ENCODE peak calls at places on chromosomes 7 and 10, in ten cellular contexts. F is lung, H is GM12878, V is tibial artery, X is AG09309, N is uterus, O is prostate gland, S is PC-3, R is HCT116, Y is tibial nerve. Q is an unnamed sample.

GRCh38 chr7:75546272-75547015 is 54.3 kb downstream of the SPDYE5 start:
- DNase-seq in V (no peak), X (no peak), F (no peak), R (no peak), S (no peak), O (no peak), N (no peak), Y (no peak), H (no peak), Q (no peak)

GRCh38 chr10:76962851-76963250 is 674.8 kb downstream of the KCNMA1 start:
- DNase-seq in X (peak), Y (no peak), N (no peak), V (no peak), O (no peak), S (no peak), H (no peak), F (no peak), R (no peak), Q (no peak)

GRCh38 chr10:122492955-122493597 is 31.7 kb downstream of the HTRA1 start:
- DNase-seq in O (no peak), R (no peak), Y (no peak), F (no peak), N (peak), V (peak), S (no peak), H (no peak), X (peak), Q (no peak)

GRCh38 chr7:88759216-88759955 is at the start of gene ZNF804B:
- DNase-seq in R (no peak), O (peak), Y (no peak), H (no peak), X (no peak), S (no peak), V (no peak), F (no peak), N (no peak), Q (no peak)

GRCh38 chr10:110456046-110456445 is 41.7 kb upstream of the DUSP5 start:
- DNase-seq in O (no peak), R (no peak), S (peak), F (no peak), H (no peak), Y (no peak), X (no peak), V (no peak), N (no peak), Q (no peak)

GRCh38 chr7:27142562-27143021 is 889 bp downstream of the HOXA5 start:
- DNase-seq in R (no peak), F (no peak), S (no peak), Y (no peak), X (no peak), N (no peak), V (peak), O (no peak), H (no peak), Q (no peak)

GRCh38 chr7:150514748-150515222 is at the start of gene GIMAP7:
- DNase-seq in S (no peak), O (no peak), H (peak), N (no peak), X (no peak), F (no peak), R (no peak), Y (no peak), V (no peak), Q (peak)

GRCh38 chr10:47241256-47241655 is 58.7 kb upstream of the GDF10 start:
- DNase-seq in S (no peak), N (no peak), X (no peak), Y (no peak), F (no peak), V (no peak), O (no peak), H (no peak), R (no peak), Q (no peak)

GRCh38 chr10:110141185-110141584 is 66.2 kb upstream of the MXI1 start:
- DNase-seq in S (peak), Y (no peak), X (peak), V (no peak), F (no peak), N (no peak), O (no peak), R (no peak), H (no peak), Q (no peak)

GRCh38 chr10:93080350-93081046 is 6.8 kb downstream of the CYP26A1 start:
- DNase-seq in S (peak), N (no peak), X (peak), V (no peak), Y (no peak), O (no peak), F (peak), H (no peak), R (peak), Q (peak)

GRCh38 chr10:12050528-12050927 is 7.9 kb upstream of the UPF2 start:
- DNase-seq in Y (no peak), H (no peak), N (no peak), F (no peak), X (no peak), S (no peak), R (no peak), O (no peak), V (no peak), Q (no peak)

GRCh38 chr7:98626393-98627061 is 9.4 kb downstream of the NPTX2 start:
- DNase-seq in V (no peak), H (no peak), F (no peak), O (no peak), R (no peak), N (no peak), X (no peak), Y (no peak), S (no peak), Q (no peak)

GRCh38 chr7:74515276-74515675 is 61.6 kb downstream of the GTF2IRD1 start:
- DNase-seq in V (no peak), X (no peak), F (no peak), N (no peak), H (no peak), S (no peak), Y (no peak), O (no peak), R (no peak), Q (no peak)

GRCh38 chr7:138816650-138817049 is 18.7 kb upstream of the ATP6V0A4 start:
- DNase-seq in V (no peak), N (no peak), F (no peak), O (no peak), H (no peak), Y (no peak), X (no peak), R (no peak), S (no peak), Q (peak)

GRCh38 chr10:20670569-20670968 is 226.5 kb downstream of the NEBL start:
- DNase-seq in Y (no peak), O (no peak), V (no peak), H (no peak), S (no peak), R (no peak), N (no peak), F (no peak), X (no peak), Q (no peak)

GRCh38 chr10:7856685-7857084 is 38.4 kb downstream of the TAF3 start:
- DNase-seq in Y (no peak), S (no peak), H (no peak), F (no peak), O (no peak), V (no peak), X (no peak), N (no peak), R (no peak), Q (no peak)

GRCh38 chr10:71529203-71529537 is 132.4 kb downstream of the CDH23 start:
- DNase-seq in R (no peak), N (no peak), O (no peak), S (no peak), Y (no peak), F (no peak), X (no peak), H (no peak), V (no peak), Q (no peak)

GRCh38 chr7:100584677-100585510 is 1.0 kb downstream of the LRCH4 start:
- DNase-seq in Y (no peak), F (peak), S (peak), O (no peak), N (peak), X (peak), V (no peak), H (no peak), R (no peak), Q (no peak)

GRCh38 chr10:113425596-113425995 is 127.3 kb upstream of the HABP2 start:
- DNase-seq in F (no peak), O (no peak), H (no peak), V (no peak), X (no peak), N (no peak), R (no peak), S (peak), Y (no peak), Q (no peak)

GRCh38 chr7:26153246-26153822 is 1.3 kb downstream of the NFE2L3 start:
- DNase-seq in S (peak), Y (no peak), F (no peak), H (no peak), N (no peak), V (no peak), O (no peak), R (no peak), X (no peak), Q (peak)

GRCh38 chr7:36521911-36522310 is 132.2 kb downstream of the ANLN start:
- DNase-seq in F (no peak), R (no peak), N (no peak), V (no peak), Y (no peak), H (no peak), O (no peak), S (no peak), X (no peak), Q (no peak)

GRCh38 chr7:22625251-22625650 is 101.7 kb upstream of the IL6 start:
- DNase-seq in N (no peak), H (no peak), R (no peak), Y (no peak), S (no peak), F (no peak), V (no peak), O (no peak), X (no peak), Q (no peak)

GRCh38 chr7:105345003-105345402 is 43.7 kb downstream of the SRPK2 start:
- DNase-seq in Y (no peak), O (no peak), R (no peak), N (no peak), X (no peak), S (no peak), H (no peak), F (no peak), V (no peak), Q (no peak)

GRCh38 chr10:21406595-21407218 is 118.8 kb downstream of the SKIDA1 start:
- DNase-seq in F (no peak), V (no peak), X (peak), S (no peak), H (no peak), O (no peak), N (no peak), R (no peak), Y (no peak), Q (peak)

DNA sequence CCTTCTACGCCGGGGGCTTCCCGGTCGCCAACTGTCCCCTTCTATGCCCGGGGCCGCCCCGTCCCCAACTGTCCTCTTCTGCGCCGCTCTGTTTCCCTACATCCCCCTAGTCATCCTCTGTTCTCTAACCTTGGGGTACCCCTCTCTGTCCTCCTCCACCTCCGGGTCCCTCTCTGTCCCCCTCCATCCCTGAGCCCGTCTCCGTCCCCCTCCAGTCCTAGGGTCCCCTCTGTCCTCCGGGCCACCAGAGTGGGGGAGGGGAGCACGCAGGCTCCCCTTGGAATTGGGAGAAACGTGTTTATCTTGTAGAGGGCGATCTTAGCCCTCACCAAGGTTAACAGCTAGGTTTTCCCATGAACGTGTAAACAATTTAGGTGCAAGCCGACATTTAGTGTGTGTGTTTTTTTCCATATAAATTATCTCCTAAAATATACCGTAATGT is 861 bp upstream of the KLF6 start:
- DNase-seq in N (peak), O (no peak), S (no peak), R (no peak), X (no peak), V (no peak), Y (no peak), H (no peak), F (no peak), Q (peak)
- TF ChIP-seq CTCF in N (no peak), O (no peak), S (no peak), R (no peak), X (no peak), V (no peak), Y (no peak), H (no peak), F (no peak), Q (no peak)

GRCh38 chr10:22611425-22612111 is 102.8 kb downstream of the PIP4K2A start:
- DNase-seq in Y (no peak), O (no peak), R (no peak), V (no peak), S (no peak), F (no peak), N (no peak), H (peak), X (no peak), Q (peak)

GRCh38 chr10:22612316-22612715 is 102.1 kb downstream of the PIP4K2A start:
- DNase-seq in V (no peak), F (no peak), N (no peak), R (no peak), X (no peak), S (no peak), Y (no peak), H (no peak), O (no peak), Q (no peak)

GRCh38 chr10:22607261-22607660 is 107.1 kb downstream of the PIP4K2A start:
- DNase-seq in S (no peak), V (no peak), Y (no peak), X (no peak), H (no peak), N (no peak), O (no peak), R (no peak), F (no peak), Q (peak)

GRCh38 chr10:22610595-22610994 is 103.8 kb downstream of the PIP4K2A start:
- DNase-seq in H (no peak), N (no peak), R (no peak), Y (no peak), S (no peak), F (no peak), X (no peak), O (no peak), V (no peak), Q (no peak)

GRCh38 chr10:22609719-22610118 is 104.7 kb downstream of the PIP4K2A start:
- DNase-seq in R (no peak), F (no peak), V (no peak), O (no peak), X (no peak), N (no peak), Y (no peak), S (no peak), H (no peak), Q (no peak)
- H3K4me3 ChIP-seq in R (no peak), F (no peak), V (no peak), O (no peak), X (no peak), N (no peak), Y (no peak), S (no peak), H (no peak), Q (no peak)

DNA sequence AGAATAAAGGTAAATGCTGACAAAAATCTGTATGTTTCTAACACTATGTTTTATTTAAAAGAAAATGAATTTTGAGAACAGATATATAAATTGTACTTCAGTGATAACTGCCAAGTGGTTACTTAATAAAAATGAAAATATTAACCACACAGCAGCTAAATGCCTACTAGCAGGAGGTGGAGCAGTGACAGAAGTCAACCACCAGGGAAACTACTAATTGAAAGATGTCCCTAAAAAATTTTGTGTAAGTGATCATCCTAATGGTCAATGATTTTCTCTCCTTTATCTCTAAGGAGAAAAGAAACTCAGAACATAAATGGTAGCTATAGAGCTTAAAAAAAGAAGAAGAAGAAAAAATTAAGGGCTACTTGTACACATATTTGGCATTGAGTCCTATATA is 22.9 kb downstream of the WNT16 start:
- DNase-seq in H (no peak), R (no peak), S (no peak), N (no peak), Y (no peak), F (no peak), V (no peak), X (no peak), O (no peak), Q (no peak)
- TF ChIP-seq CTCF in H (no peak), R (peak), S (peak), N (no peak), Y (no peak), F (no peak), V (no peak), X (no peak), O (no peak), Q (no peak)

DNA sequence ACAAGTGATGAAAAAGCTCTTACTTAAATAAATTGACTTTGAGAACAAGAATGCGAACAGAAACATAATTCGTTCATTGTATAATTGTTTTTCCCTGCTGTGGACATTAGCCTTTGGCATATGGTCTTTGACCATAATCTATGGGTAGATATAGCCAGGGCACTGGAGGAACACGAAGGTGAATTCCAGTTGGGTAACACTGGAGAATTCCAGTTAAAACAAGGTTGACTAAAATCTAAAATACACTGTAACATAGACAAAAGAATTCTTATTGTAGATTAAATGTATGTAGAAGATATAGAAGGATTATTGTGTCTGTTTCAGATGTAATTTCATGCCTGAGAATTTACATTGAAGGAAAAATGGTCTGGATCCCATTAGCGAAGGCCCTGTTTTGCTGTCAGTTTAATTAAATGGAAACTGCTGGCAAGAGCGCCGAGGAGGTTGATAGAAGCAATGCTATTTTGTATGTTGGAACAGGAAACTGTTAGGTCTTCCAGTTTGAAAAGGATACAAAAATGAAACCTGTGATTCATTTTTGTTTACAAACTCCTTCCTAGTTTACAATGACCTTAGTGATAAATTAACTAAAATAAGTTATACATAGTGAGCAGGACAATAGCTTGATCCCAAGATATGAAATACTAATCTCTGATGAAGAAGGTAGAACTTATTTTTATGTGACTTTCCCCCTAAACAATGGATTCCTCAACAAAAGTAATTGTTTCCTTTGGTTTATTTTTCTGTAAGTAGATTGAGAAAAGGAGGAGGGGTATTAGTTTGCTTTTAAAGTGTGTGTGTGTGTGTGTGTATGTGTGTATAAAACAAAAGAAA is 68.9 kb downstream of the ARID5B start:
- DNase-seq in X (no peak), R (no peak), S (no peak), N (peak), H (no peak), V (no peak), O (no peak), Y (no peak), F (no peak), Q (no peak)
- H3K4me3 ChIP-seq in X (no peak), R (no peak), S (no peak), N (no peak), H (no peak), V (no peak), O (no peak), Y (no peak), F (no peak), Q (no peak)

DNA sequence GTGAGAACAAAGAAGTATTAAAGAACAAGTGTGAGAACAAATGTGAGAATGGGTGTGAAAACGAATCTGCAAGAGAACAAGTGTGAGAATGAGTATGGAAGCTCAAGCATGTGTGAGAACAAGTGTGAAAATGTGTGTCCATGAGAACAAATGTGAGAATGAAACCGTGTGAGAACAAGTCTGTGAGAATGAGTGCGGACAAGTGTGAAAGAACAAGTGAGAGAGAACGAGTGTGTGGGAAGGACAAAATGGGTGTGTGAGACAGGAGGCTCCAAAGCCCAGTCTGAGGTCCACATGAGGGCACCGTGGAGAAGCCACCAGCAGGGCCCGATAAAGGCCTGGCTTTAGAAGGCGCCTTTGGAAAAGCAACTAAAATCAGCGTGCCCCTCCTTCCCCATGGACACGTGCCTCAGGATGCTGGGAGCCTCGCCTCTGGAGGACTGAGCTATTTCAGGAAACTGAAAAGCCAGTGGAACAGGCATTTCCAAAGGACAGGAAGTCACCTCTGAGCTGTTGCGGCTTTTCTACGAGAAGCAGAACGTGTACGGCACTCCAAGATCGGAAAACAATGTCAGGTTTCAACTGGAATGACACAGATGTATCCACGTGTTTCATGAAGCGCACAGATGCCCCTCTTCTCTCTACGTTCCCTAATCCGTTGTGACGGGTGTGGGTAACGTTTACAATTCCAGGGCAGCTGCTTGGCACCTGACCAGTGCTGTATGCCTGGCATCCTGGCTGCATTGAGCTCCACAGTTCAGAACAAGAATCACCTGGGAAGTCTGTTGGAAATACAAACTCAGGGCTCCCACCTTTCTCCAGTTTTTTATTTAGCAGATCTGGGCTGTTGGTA is 46.4 kb downstream of the ESYT2 start:
- DNase-seq in O (no peak), F (peak), S (peak), Y (peak), H (no peak), R (no peak), N (peak), X (no peak), V (peak), Q (no peak)
- TF ChIP-seq CTCF in O (peak), F (no peak), S (peak), Y (peak), H (peak), R (peak), N (peak), X (peak), V (peak), Q (no peak)

GRCh38 chr7:128726673-128727072 is 12.5 kb upstream of the CALU start:
- DNase-seq in Y (no peak), V (no peak), S (no peak), F (no peak), N (no peak), X (no peak), R (no peak), H (no peak), O (no peak), Q (no peak)

GRCh38 chr7:128727239-128727638 is 11.9 kb upstream of the CALU start:
- DNase-seq in R (no peak), V (no peak), F (no peak), O (no peak), X (no peak), S (peak), H (no peak), N (no peak), Y (no peak), Q (no peak)

GRCh38 chr7:128725524-128725923 is 13.6 kb upstream of the CALU start:
- DNase-seq in Y (no peak), N (no peak), X (no peak), F (no peak), S (no peak), V (no peak), O (no peak), R (no peak), H (no peak), Q (no peak)

GRCh38 chr7:128724743-128725142 is 14.4 kb upstream of the CALU start:
- DNase-seq in F (no peak), N (no peak), S (no peak), V (no peak), X (no peak), H (no peak), O (no peak), R (no peak), Y (no peak), Q (no peak)

GRCh38 chr7:128726031-128726430 is 13.1 kb upstream of the CALU start:
- DNase-seq in Y (no peak), O (no peak), X (no peak), H (no peak), V (no peak), S (no peak), N (no peak), F (no peak), R (no peak), Q (no peak)
- H3K4me3 ChIP-seq in Y (no peak), O (no peak), X (no peak), H (no peak), V (no peak), S (no peak), N (no peak), F (no peak), R (no peak), Q (no peak)

Q was measured in GM12865.